ENCODE peak calls at places on chromosomes 4 and X, in five cellular contexts. O, J, W, E and X are unnamed samples.

GRCh38 chr4:21192367-21192766 is 492.1 kb downstream of the PACRGL start:
- DNase-seq in O (no peak), J (no peak), W (no peak), E (no peak), X (peak; percentile 32)

GRCh38 chr4:112279025-112279881 is 6.5 kb downstream of the TIFA start:
- DNase-seq in O (no peak), J (peak; percentile 54), W (no peak), E (peak; percentile 24), X (no peak)

GRCh38 chr4:610411-611261 is 14.7 kb upstream of the PDE6B start:
- DNase-seq in O (no peak), J (peak; percentile 80), W (peak; percentile 46), E (peak; percentile 47), X (peak; percentile 99)

GRCh38 chr4:118967393-118967792 is 78.7 kb downstream of the SYNPO2 start:
- DNase-seq in O (no peak), J (no peak), W (peak; percentile 89), E (peak; percentile 80), X (no peak)

GRCh38 chr4:82215800-82216199 is 158.0 kb downstream of the HNRNPD start:
- DNase-seq in O (no peak), J (no peak), W (no peak), E (no peak), X (no peak)

GRCh38 chr4:152165146-152165545 is 370.7 kb downstream of the FBXW7 start:
- DNase-seq in O (no peak), J (no peak), W (no peak), E (no peak), X (peak; percentile 5)

GRCh38 chr4:150886597-150886996 is 128.5 kb downstream of the LRBA start:
- DNase-seq in O (no peak), J (no peak), W (no peak), E (peak; percentile 38), X (no peak)

GRCh38 chr4:184807261-184807660 is 18.5 kb downstream of the ACSL1 start:
- DNase-seq in O (no peak), J (no peak), W (peak; percentile 22), E (peak; percentile 26), X (peak; percentile 9)

GRCh38 chrX:68665502-68665901 is 18.0 kb downstream of the STARD8 start:
- DNase-seq in O (no peak), J (no peak), W (no peak), E (no peak), X (no peak)

GRCh38 chr4:174713181-174713580 is 115.9 kb downstream of the GLRA3 start:
- DNase-seq in O (no peak), J (no peak), W (no peak), E (no peak), X (no peak)

GRCh38 chr4:13168326-13168725 is 315.8 kb downstream of the RAB28 start:
- DNase-seq in O (no peak), J (no peak), W (no peak), E (no peak), X (no peak)

GRCh38 chr4:169372791-169373190 is 102.0 kb upstream of the SH3RF1 start:
- DNase-seq in O (no peak), J (no peak), W (no peak), E (no peak), X (no peak)

GRCh38 chrX:150148749-150149672 is 210.7 kb upstream of the EOLA2 start:
- DNase-seq in O (no peak), J (no peak), W (peak; percentile 31), E (no peak), X (no peak)

GRCh38 chr4:1026115-1026514 is 14.7 kb downstream of the FGFRL1 start:
- DNase-seq in O (peak; percentile 86), J (peak; percentile 4), W (no peak), E (no peak), X (peak; percentile 89)

GRCh38 chr4:41734366-41734765 is 14.2 kb downstream of the PHOX2B start:
- DNase-seq in O (no peak), J (no peak), W (no peak), E (no peak), X (no peak)

GRCh38 chr4:41856797-41857196 is 78.4 kb upstream of the TMEM33 start:
- DNase-seq in O (no peak), J (no peak), W (no peak), E (no peak), X (no peak)

GRCh38 chr4:8747467-8747841 is 124.2 kb downstream of the HMX1 start:
- DNase-seq in O (no peak), J (no peak), W (no peak), E (no peak), X (no peak)

GRCh38 chrX:132491191-132491590 is 2.4 kb upstream of the MBNL3 start:
- DNase-seq in O (peak; percentile 64), J (no peak), W (no peak), E (no peak), X (peak; percentile 57)

GRCh38 chrX:30228526-30228925 is 1.9 kb upstream of the MAGEB3 start:
- DNase-seq in O (no peak), J (no peak), W (no peak), E (no peak), X (no peak)

GRCh38 chr4:48629458-48629857 is 139.4 kb downstream of the ZAR1 start:
- DNase-seq in O (no peak), J (peak; percentile 35), W (no peak), E (no peak), X (no peak)

GRCh38 chr4:87505862-87506261 is 23.3 kb downstream of the SPARCL1 start:
- DNase-seq in O (no peak), J (no peak), W (no peak), E (no peak), X (no peak)

GRCh38 chr4:145625677-145626622 is 6.8 kb downstream of the MMAA start:
- DNase-seq in O (no peak), J (no peak), W (no peak), E (no peak), X (no peak)

GRCh38 chr4:176879370-176880116 is 86.8 kb upstream of the VEGFC start:
- DNase-seq in O (no peak), J (no peak), W (peak; percentile 71), E (peak; percentile 68), X (peak; percentile 18)

GRCh38 chr4:53562409-53562808 is 28.9 kb downstream of the LNX1 start:
- DNase-seq in O (no peak), J (peak; percentile 81), W (no peak), E (no peak), X (no peak)

GRCh38 chrX:44343412-44343942 is at the start of gene EFHC2:
- DNase-seq in O (peak; percentile 83), J (peak; percentile 75), W (no peak), E (peak; percentile 6), X (peak; percentile 69)

GRCh38 chr4:144181386-144181785 is 40.9 kb upstream of the GYPA start:
- DNase-seq in O (no peak), J (no peak), W (no peak), E (no peak), X (no peak)

GRCh38 chrX:77422886-77423648 is 24.1 kb upstream of the FGF16 start:
- DNase-seq in O (no peak), J (no peak), W (no peak), E (no peak), X (no peak)

GRCh38 chrX:49001521-49002090 is 458 bp downstream of the GRIPAP1 start:
- DNase-seq in O (peak; percentile 82), J (peak; percentile 42), W (peak; percentile 38), E (peak; percentile 40), X (peak; percentile 70)

GRCh38 chrX:154600962-154601374 is 16.0 kb downstream of the CTAG1A start:
- DNase-seq in O (no peak), J (no peak), W (no peak), E (no peak), X (no peak)

GRCh38 chr4:25951390-25951952 is 37.5 kb downstream of the SMIM20 start:
- DNase-seq in O (no peak), J (peak; percentile 16), W (no peak), E (no peak), X (no peak)

GRCh38 chr4:158020734-158021346 is 152.0 kb downstream of the GASK1B start:
- DNase-seq in O (no peak), J (peak; percentile 13), W (peak; percentile 97), E (peak; percentile 93), X (peak; percentile 7)

GRCh38 chrX:20519077-20519617 is 252.4 kb upstream of the RPS6KA3 start:
- DNase-seq in O (no peak), J (no peak), W (no peak), E (no peak), X (no peak)

GRCh38 chr4:153520871-153521329 is 54.7 kb downstream of the TMEM131L start:
- DNase-seq in O (peak; percentile 61), J (peak; percentile 53), W (no peak), E (no peak), X (no peak)

GRCh38 chr4:125084608-125085007 is 230.1 kb upstream of the FAT4 start:
- DNase-seq in O (no peak), J (no peak), W (no peak), E (no peak), X (no peak)